ENCODE peak calls at places on chromosomes 2 and 18, in nine cellular contexts. R, J, Y, C, D, K, G, Z and H are unnamed samples.

GRCh38 chr2:28268386-28268785 is 124.3 kb upstream of the FOSL2 start:
- DNase-seq in J (no peak), Z (no peak), K (no peak), Y (no peak), R (no peak), D (no peak), G (no peak), C (peak; percentile 53), H (no peak)

GRCh38 chr2:135916232-135916631 is 40.0 kb upstream of the MCM6 start:
- DNase-seq in D (peak; percentile 67), Y (no peak), R (peak; percentile 15), C (peak; percentile 24), Z (peak; percentile 20), G (no peak), K (no peak), J (no peak), H (peak; percentile 21)

GRCh38 chr2:180442860-180443644 is 436.0 kb upstream of the CWC22 start:
- DNase-seq in K (no peak), R (no peak), G (no peak), D (no peak), J (no peak), C (peak; percentile 1), Z (no peak), Y (no peak), H (peak; percentile 2)

GRCh38 chr2:60439219-60439974 is 114.1 kb downstream of the BCL11A start:
- DNase-seq in G (no peak), R (peak; percentile 89), K (no peak), D (no peak), Y (peak; percentile 47), J (no peak), C (no peak), Z (peak; percentile 24), H (no peak)

GRCh38 chr18:79191956-79192355 is 122.8 kb downstream of the ATP9B start:
- DNase-seq in D (no peak), K (no peak), J (no peak), G (no peak), R (peak; percentile 41), Y (no peak), Z (no peak), C (no peak), H (no peak)

GRCh38 chr2:167940745-167941507 is 306.5 kb downstream of the STK39 start:
- DNase-seq in Z (no peak), G (no peak), D (no peak), C (no peak), K (no peak), R (no peak), J (no peak), Y (no peak), H (no peak)

GRCh38 chr2:119672161-119672862 is 6.7 kb upstream of the TMEM177 start:
- DNase-seq in C (no peak), R (no peak), J (no peak), G (no peak), K (no peak), Z (no peak), Y (peak; percentile 25), D (no peak), H (no peak)

GRCh38 chr2:55061534-55062344 is 11.5 kb upstream of the RTN4 start:
- DNase-seq in G (no peak), D (no peak), R (no peak), C (no peak), Y (no peak), Z (no peak), J (no peak), K (no peak), H (no peak)

GRCh38 chr2:201440182-201440581 is 11.1 kb downstream of the TRAK2 start:
- DNase-seq in R (no peak), G (no peak), Y (no peak), D (no peak), J (no peak), C (no peak), Z (no peak), K (no peak), H (no peak)

GRCh38 chr2:21812766-21813165 is 689.0 kb downstream of the TDRD15 start:
- DNase-seq in K (no peak), Z (peak; percentile 53), J (no peak), G (no peak), D (no peak), R (no peak), C (no peak), Y (peak; percentile 5), H (no peak)

GRCh38 chr2:100018794-100019193 is 123.6 kb downstream of the AFF3 start:
- DNase-seq in R (no peak), Y (no peak), G (peak; percentile 72), K (no peak), D (peak; percentile 51), Z (no peak), J (no peak), C (peak; percentile 81), H (peak; percentile 50)

GRCh38 chr18:58180738-58181353 is 136.8 kb downstream of the NEDD4L start:
- DNase-seq in K (no peak), R (peak; percentile 75), C (no peak), G (no peak), D (peak; percentile 62), Z (peak; percentile 66), J (peak; percentile 68), Y (peak; percentile 67), H (no peak)

GRCh38 chr2:8679827-8680731 is 1.8 kb upstream of the ID2 start:
- DNase-seq in Z (peak; percentile 44), D (peak; percentile 80), Y (peak; percentile 32), K (no peak), J (peak; percentile 87), C (peak; percentile 70), G (no peak), R (no peak), H (no peak)

GRCh38 chr2:30847329-30847728 is 40.1 kb upstream of the CAPN13 start:
- DNase-seq in C (no peak), G (no peak), K (no peak), J (no peak), R (no peak), Y (no peak), Z (no peak), D (no peak), H (no peak)

GRCh38 chr18:49011291-49011746 is 60.6 kb upstream of the SMAD7 start:
- DNase-seq in J (peak; percentile 84), D (no peak), C (no peak), R (no peak), K (no peak), Z (no peak), Y (no peak), G (no peak), H (no peak)

GRCh38 chr2:188251034-188251433 is 40.6 kb upstream of the GULP1 start:
- DNase-seq in K (no peak), R (no peak), G (no peak), Z (no peak), Y (no peak), C (no peak), D (no peak), J (no peak), H (no peak)
- TF ChIP-seq CTCF in K (no peak), R (no peak), G (no peak), Z (no peak), Y (no peak), C (no peak), D (no peak), J (no peak), H (no peak)

GRCh38 chr2:14140009-14140408 is 492.5 kb upstream of the LRATD1 start:
- DNase-seq in Z (no peak), J (no peak), R (no peak), C (no peak), D (no peak), K (no peak), Y (no peak), G (no peak), H (no peak)

GRCh38 chr2:14134737-14135136 is 497.8 kb upstream of the LRATD1 start:
- DNase-seq in R (no peak), G (no peak), Z (no peak), Y (no peak), D (no peak), C (no peak), K (no peak), J (no peak), H (no peak)

GRCh38 chr2:14136030-14136429 is 496.5 kb upstream of the LRATD1 start:
- DNase-seq in Y (no peak), J (no peak), C (no peak), G (no peak), Z (no peak), K (no peak), D (no peak), R (no peak), H (no peak)

GRCh38 chr2:14132386-14132785 is 500.1 kb upstream of the LRATD1 start:
- DNase-seq in R (no peak), J (no peak), K (no peak), G (no peak), Z (no peak), D (no peak), Y (no peak), C (no peak), H (no peak)

GRCh38 chr2:14137643-14138042 is 494.9 kb upstream of the LRATD1 start:
- DNase-seq in R (no peak), D (no peak), Y (no peak), C (no peak), J (no peak), G (no peak), Z (peak; percentile 54), K (no peak), H (no peak)
- TF ChIP-seq CTCF in R (no peak), D (no peak), Y (no peak), C (no peak), J (no peak), G (no peak), Z (peak; percentile 49), K (peak; percentile 56), H (no peak)

GRCh38 chr2:37228788-37229187 is 2.6 kb downstream of the CEBPZ start:
- DNase-seq in J (no peak), G (no peak), Y (no peak), R (no peak), C (no peak), D (no peak), K (no peak), Z (no peak), H (no peak)

GRCh38 chr2:37230581-37230980 is 815 bp downstream of the CEBPZ start:
- DNase-seq in Z (peak; percentile 19), C (peak; percentile 7), J (no peak), D (peak; percentile 6), K (no peak), G (no peak), Y (peak; percentile 4), R (no peak), H (no peak)

GRCh38 chr2:37226863-37227262 is 4.5 kb downstream of the CEBPZ start:
- DNase-seq in J (no peak), D (no peak), K (no peak), C (no peak), G (no peak), Z (peak; percentile 49), R (no peak), Y (no peak), H (no peak)

GRCh38 chr2:37232131-37232933 is 874 bp downstream of the NDUFAF7 start:
- DNase-seq in K (no peak), Y (peak; percentile 12), J (peak; percentile 86), D (peak; percentile 40), Z (peak; percentile 25), G (no peak), R (peak; percentile 37), C (peak; percentile 76), H (peak; percentile 30)

GRCh38 chr2:37231251-37232130 is at the start of the genes CEBPZ and NDUFAF7:
- DNase-seq in C (peak; percentile 95), J (peak; percentile 98), R (peak; percentile 94), Z (peak; percentile 90), G (peak; percentile 72), D (peak; percentile 91), K (peak; percentile 84), Y (peak; percentile 82), H (peak; percentile 92)
- TF ChIP-seq CTCF in C (no peak), J (no peak), R (no peak), Z (no peak), G (peak; percentile 5), D (no peak), K (no peak), Y (no peak), H (no peak)

GRCh38 chr2:29295843-29296242 is 180.6 kb downstream of the CLIP4 start:
- DNase-seq in Z (peak; percentile 52), Y (peak; percentile 23), J (no peak), D (peak; percentile 21), G (no peak), K (no peak), C (peak; percentile 25), R (no peak), H (peak; percentile 28)
- TF ChIP-seq CTCF in Z (peak; percentile 61), Y (peak; percentile 19), J (no peak), D (peak; percentile 34), G (peak; percentile 37), K (peak; percentile 58), C (peak; percentile 42), R (peak; percentile 25), H (peak; percentile 65)